ENCODE peak calls at places on chromosomes 13 and 19, in four cellular contexts. One of them, this sample, is unnamed.

GRCh38 chr19:19385900-19386339 is 19.6 kb upstream of the GATAD2A start:
- DNase-seq in activated T-cell treated with anti-CD3 and anti-CD28 coated beads for 1 hour: peak
- DNase-seq in NAMALWA: peak
- DNase-seq in NCI-H345: no peak
- DNase-seq in this sample: no peak

GRCh38 chr13:53343345-53343744 is 314.7 kb downstream of the OLFM4 start:
- DNase-seq in activated T-cell treated with anti-CD3 and anti-CD28 coated beads for 1 hour: no peak
- DNase-seq in NAMALWA: no peak
- DNase-seq in NCI-H345: peak
- DNase-seq in this sample: no peak

GRCh38 chr19:8311461-8312260 is 3.5 kb upstream of the CD320 start:
- DNase-seq in activated T-cell treated with anti-CD3 and anti-CD28 coated beads for 1 hour: no peak
- DNase-seq in NAMALWA: no peak
- DNase-seq in NCI-H345: peak
- DNase-seq in this sample: no peak

GRCh38 chr19:43596842-43597461 is 557 bp downstream of the ZNF576 start:
- DNase-seq in activated T-cell treated with anti-CD3 and anti-CD28 coated beads for 1 hour: no peak
- DNase-seq in NAMALWA: peak
- DNase-seq in NCI-H345: no peak
- DNase-seq in this sample: no peak

GRCh38 chr13:72390909-72391308 is 336.5 kb downstream of the MZT1 start:
- DNase-seq in activated T-cell treated with anti-CD3 and anti-CD28 coated beads for 1 hour: no peak
- DNase-seq in NAMALWA: no peak
- DNase-seq in NCI-H345: no peak
- DNase-seq in this sample: peak

GRCh38 chr13:32639502-32640105 is 53.4 kb downstream of the PDS5B start:
- DNase-seq in activated T-cell treated with anti-CD3 and anti-CD28 coated beads for 1 hour: peak
- DNase-seq in NAMALWA: peak
- DNase-seq in NCI-H345: peak
- DNase-seq in this sample: peak

GRCh38 chr19:35090160-35090794 is 25.3 kb upstream of the FXYD3 start:
- DNase-seq in activated T-cell treated with anti-CD3 and anti-CD28 coated beads for 1 hour: peak
- DNase-seq in NAMALWA: peak
- DNase-seq in NCI-H345: peak
- DNase-seq in this sample: peak

GRCh38 chr13:41960195-41960699 is 662 bp downstream of the VWA8 start:
- DNase-seq in activated T-cell treated with anti-CD3 and anti-CD28 coated beads for 1 hour: no peak
- DNase-seq in NAMALWA: peak
- DNase-seq in NCI-H345: no peak
- DNase-seq in this sample: peak

GRCh38 chr13:26020536-26021290 is 31.1 kb downstream of the SHISA2 start:
- DNase-seq in activated T-cell treated with anti-CD3 and anti-CD28 coated beads for 1 hour: no peak
- DNase-seq in NAMALWA: no peak
- DNase-seq in NCI-H345: no peak
- DNase-seq in this sample: no peak

GRCh38 chr13:20616059-20616797 is 49.3 kb downstream of the IFT88 start:
- DNase-seq in activated T-cell treated with anti-CD3 and anti-CD28 coated beads for 1 hour: no peak
- DNase-seq in NAMALWA: no peak
- DNase-seq in NCI-H345: no peak
- DNase-seq in this sample: peak

GRCh38 chr13:51902776-51903175 is 41.0 kb downstream of the CCDC70 start:
- DNase-seq in activated T-cell treated with anti-CD3 and anti-CD28 coated beads for 1 hour: no peak
- DNase-seq in NAMALWA: no peak
- DNase-seq in NCI-H345: no peak
- DNase-seq in this sample: no peak

GRCh38 chr19:2043269-2043641 is 7.8 kb downstream of the MKNK2 start:
- DNase-seq in activated T-cell treated with anti-CD3 and anti-CD28 coated beads for 1 hour: no peak
- DNase-seq in NAMALWA: peak
- DNase-seq in NCI-H345: no peak
- DNase-seq in this sample: no peak

GRCh38 chr13:40371531-40372125 is 294.8 kb downstream of the FOXO1 start:
- DNase-seq in activated T-cell treated with anti-CD3 and anti-CD28 coated beads for 1 hour: no peak
- DNase-seq in NAMALWA: no peak
- DNase-seq in NCI-H345: peak
- DNase-seq in this sample: no peak

GRCh38 chr19:5973867-5974635 is 3.9 kb downstream of the RANBP3 start:
- DNase-seq in activated T-cell treated with anti-CD3 and anti-CD28 coated beads for 1 hour: no peak
- DNase-seq in NAMALWA: no peak
- DNase-seq in NCI-H345: no peak
- DNase-seq in this sample: no peak